ENCODE peak calls at places on chromosomes 6 and 20, in seven cellular contexts. E is CD8-positive, alpha-beta T cell; Q is A673; A is PC-3; G is right atrium auricular region; N is GM23338; S is uterus. W is an unnamed sample.
A peak's percentile ranks its signal among the peaks of the same experiment; 100 is the strongest.

GRCh38 chr6:105501246-105501645 is 98.4 kb upstream of the PREP start:
- DNase-seq in E (no peak), S (no peak), N (no peak), Q (no peak), A (no peak), G (no peak), W (no peak)

GRCh38 chr20:34558320-34559202 is at the start of gene MAP1LC3A:
- DNase-seq in A (peak; percentile 70), S (peak; percentile 97), Q (peak; percentile 96), G (peak; percentile 97), E (peak; percentile 78), N (peak; percentile 98), W (peak; percentile 88)

GRCh38 chr6:116144590-116144989 is 18.7 kb upstream of the COL10A1 start:
- DNase-seq in G (no peak), N (no peak), S (no peak), A (peak; percentile 19), E (no peak), Q (no peak), W (no peak)

GRCh38 chr6:44233560-44234100 is 10.2 kb downstream of the SLC29A1 start:
- DNase-seq in G (no peak), Q (no peak), N (no peak), A (no peak), E (no peak), S (no peak), W (no peak)

GRCh38 chr20:1323830-1324597 is 4.9 kb downstream of the SDCBP2 start:
- DNase-seq in A (no peak), E (no peak), S (peak; percentile 21), Q (no peak), G (no peak), N (no peak), W (no peak)

GRCh38 chr6:108492131-108492766 is 68.5 kb upstream of the FOXO3 start:
- DNase-seq in G (no peak), A (peak; percentile 57), Q (peak; percentile 45), N (peak; percentile 46), E (no peak), S (no peak), W (peak; percentile 10)

GRCh38 chr6:157323924-157324276 is 581 bp upstream of the TMEM242 start:
- DNase-seq in Q (peak; percentile 58), E (peak; percentile 17), A (peak; percentile 73), S (peak; percentile 80), N (peak; percentile 91), G (peak; percentile 85), W (no peak)

GRCh38 chr6:125658759-125659431 is 90.5 kb upstream of the HEY2 start:
- DNase-seq in Q (no peak), E (no peak), S (no peak), A (no peak), G (no peak), N (no peak), W (no peak)

GRCh38 chr20:38724603-38725457 is 544 bp downstream of the SLC32A1 start:
- DNase-seq in S (no peak), E (no peak), N (peak; percentile 92), A (no peak), Q (no peak), G (no peak), W (peak; percentile 20)

GRCh38 chr6:52423971-52424381 is 3.8 kb downstream of the EFHC1 start:
- DNase-seq in N (peak; percentile 52), G (peak; percentile 61), E (no peak), Q (peak; percentile 48), S (no peak), A (peak; percentile 81), W (no peak)

GRCh38 chr6:11919771-11920440 is 92.2 kb upstream of the HIVEP1 start:
- DNase-seq in N (no peak), A (no peak), Q (no peak), E (no peak), G (no peak), S (no peak), W (no peak)

GRCh38 chr6:35512740-35513139 is at the start of gene TULP1:
- DNase-seq in E (no peak), S (no peak), A (no peak), Q (no peak), G (no peak), N (peak; percentile 49), W (no peak)

GRCh38 chr6:169230923-169231789 is 22.5 kb downstream of the THBS2 start:
- DNase-seq in G (peak; percentile 57), N (no peak), A (no peak), S (peak; percentile 17), Q (no peak), E (no peak), W (no peak)

GRCh38 chr6:77123527-77123926 is 339.8 kb downstream of the HTR1B start:
- DNase-seq in Q (no peak), A (no peak), S (no peak), N (no peak), G (no peak), E (no peak), W (no peak)

GRCh38 chr20:58880441-58880840 is 27.9 kb downstream of the GNAS start:
- DNase-seq in Q (no peak), E (no peak), N (no peak), A (no peak), S (no peak), G (no peak), W (no peak)

GRCh38 chr6:9540534-9541126 is 874.2 kb downstream of the TFAP2A start:
- DNase-seq in S (no peak), Q (peak; percentile 86), N (peak; percentile 61), G (no peak), A (peak; percentile 81), E (no peak), W (no peak)

GRCh38 chr20:1474817-1475603 is 8.4 kb upstream of the NSFL1C start:
- DNase-seq in Q (no peak), A (peak; percentile 90), N (peak; percentile 53), G (no peak), E (no peak), S (no peak), W (no peak)

GRCh38 chr20:7516631-7517051 is 423.6 kb downstream of the HAO1 start:
- DNase-seq in N (no peak), A (no peak), S (no peak), Q (no peak), E (no peak), G (no peak), W (no peak)

GRCh38 chr6:69416739-69417138 is 380.1 kb downstream of the LMBRD1 start:
- DNase-seq in E (no peak), Q (peak; percentile 85), N (no peak), A (peak; percentile 2), G (no peak), S (no peak), W (no peak)

GRCh38 chr6:4055420-4056041 is 23.4 kb downstream of the FAM217A start:
- DNase-seq in A (peak; percentile 89), G (no peak), S (no peak), N (no peak), E (no peak), Q (peak; percentile 70), W (no peak)

GRCh38 chr6:53500095-53500494 is 44.8 kb downstream of the GCLC start:
- DNase-seq in N (no peak), E (no peak), Q (no peak), S (no peak), G (no peak), A (no peak), W (no peak)

GRCh38 chr20:50220894-50221266 is 30.2 kb downstream of the CEBPB start:
- DNase-seq in G (no peak), N (no peak), A (no peak), Q (no peak), E (no peak), S (no peak), W (no peak)

DNA sequence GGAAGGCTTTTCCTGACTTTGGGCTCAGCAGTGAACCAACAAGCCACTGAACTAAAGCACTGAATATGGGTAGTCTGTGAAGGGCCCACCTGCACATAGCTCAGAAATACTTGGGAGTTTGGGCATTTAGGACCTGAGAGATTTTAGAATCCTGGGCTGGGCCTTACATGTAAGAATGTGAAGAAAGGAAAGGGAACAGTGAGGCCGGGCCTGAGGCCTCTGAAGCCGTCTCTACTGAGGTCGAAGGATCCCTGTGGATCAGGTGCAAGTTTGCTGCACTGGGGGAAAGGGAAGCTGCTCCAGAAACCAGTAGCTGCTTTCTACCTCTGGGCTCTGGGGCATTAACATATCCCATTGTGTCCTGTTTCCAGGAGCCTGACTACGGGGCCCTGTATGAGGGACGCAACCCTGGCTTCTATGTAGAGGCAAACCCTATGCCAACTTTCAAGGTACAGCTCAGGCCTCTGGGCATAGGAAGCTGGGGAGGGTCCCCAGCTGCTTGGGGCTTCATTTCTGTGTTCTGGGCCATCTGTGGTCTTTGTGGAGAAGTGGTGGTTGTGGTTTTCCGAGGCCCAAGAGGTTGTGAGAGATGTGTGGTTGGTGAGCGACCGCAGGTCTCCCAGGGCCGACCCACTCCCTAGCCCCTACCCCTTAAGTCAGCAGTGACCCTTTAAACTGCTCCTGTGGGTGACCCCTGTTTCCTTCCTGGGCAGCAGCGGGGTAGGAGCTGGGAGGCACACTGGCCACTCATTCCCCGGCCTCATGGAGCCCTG is 30.3 kb downstream of the PLCG1 start:
- DNase-seq in E (no peak), N (no peak), S (no peak), A (no peak), Q (no peak), G (no peak), W (peak; percentile 43)
- TF ChIP-seq CTCF in E (no peak), N (no peak), S (no peak), A (no peak), Q (no peak), G (no peak), W (no peak)

GRCh38 chr20:60056345-60057122 is 98.3 kb downstream of the CDH26 start:
- DNase-seq in S (no peak), A (no peak), N (no peak), G (peak; percentile 43), E (no peak), Q (no peak), W (no peak)
- H3K4me3 ChIP-seq in S (no peak overlapping the region), A (no peak overlapping the region), N (no peak overlapping the region), G (no peak overlapping the region), E (no peak overlapping the region), Q (peak overlapping the region; percentile 20), W (no peak overlapping the region)

GRCh38 chr6:144797881-144798589 is 512.9 kb downstream of the UTRN start:
- DNase-seq in A (peak; percentile 95), N (no peak), S (no peak), Q (peak; percentile 34), G (no peak), E (no peak), W (no peak)

GRCh38 chr6:144796070-144796469 is 510.9 kb downstream of the UTRN start:
- DNase-seq in N (no peak), Q (no peak), A (no peak), S (no peak), E (no peak), G (no peak), W (no peak)

DNA sequence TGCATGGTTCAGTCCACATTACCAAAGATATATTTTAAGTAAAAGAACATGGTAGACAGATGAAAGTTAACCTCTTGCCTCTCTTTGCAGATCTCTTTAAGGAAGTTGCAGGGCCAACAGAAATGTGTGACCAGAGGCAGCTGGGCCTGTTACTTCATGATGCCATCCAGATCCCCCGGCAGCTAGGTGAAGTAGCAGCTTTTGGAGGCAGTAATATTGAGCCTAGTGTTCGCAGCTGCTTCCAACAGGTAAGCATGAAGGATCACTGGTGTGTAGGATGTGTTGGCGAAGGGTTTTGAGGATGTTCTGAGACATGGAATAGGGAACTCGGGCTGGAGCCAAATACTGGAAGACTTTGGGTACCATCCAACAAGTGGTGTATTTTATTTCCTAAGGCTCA is 508.6 kb downstream of the UTRN start:
- DNase-seq in G (no peak), E (no peak), A (no peak), S (no peak), Q (no peak), N (no peak), W (no peak)
- H3K36me3 ChIP-seq in G (peaks cover 34% of the 10 kb centered on the region), E (peaks cover 17% of the 10 kb centered on the region), A (no peaks in the 10 kb centered on the region), S (no peaks in the 10 kb centered on the region), Q (no peaks in the 10 kb centered on the region), N (peaks cover 4% of the 10 kb centered on the region), W (no peaks in the 10 kb centered on the region)

GRCh38 chr6:67003844-67004243 is 1296.8 kb upstream of the EYS start:
- DNase-seq in Q (no peak), N (no peak), G (no peak), E (no peak), S (no peak), A (no peak), W (no peak)

GRCh38 chr6:67009818-67010217 is 1302.8 kb upstream of the EYS start:
- DNase-seq in S (no peak), E (no peak), A (peak; percentile 22), N (peak; percentile 78), Q (peak; percentile 5), G (no peak), W (no peak)
- TF ChIP-seq CTCF in S (no peak), E (no peak), A (peak; percentile 54), N (peak; percentile 58), Q (no peak), G (no peak), W (no peak)

W was measured in GM06990.